ENCODE peak calls at places on chromosomes 7 and 10, in five cellular contexts. One of them, this sample, is unnamed.

GRCh38 chr10:154348-154747 is 19.1 kb downstream of the ZMYND11 start:
- DNase-seq in A549: no peak
- DNase-seq in GM18507: no peak
- DNase-seq in activated CD4-positive, alpha-beta T cell treated with anti-CD3 and anti-CD28 coated beads for 24 hours: no peak
- DNase-seq in HAP-1: no peak
- DNase-seq in this sample: no peak

GRCh38 chr7:105623378-105623777 is 42.1 kb upstream of the EFCAB10 start:
- DNase-seq in A549: no peak
- DNase-seq in GM18507: no peak
- DNase-seq in activated CD4-positive, alpha-beta T cell treated with anti-CD3 and anti-CD28 coated beads for 24 hours: no peak
- DNase-seq in HAP-1: no peak
- DNase-seq in this sample: no peak

GRCh38 chr7:25402528-25402927 is 174.2 kb upstream of the NPVF start:
- DNase-seq in A549: no peak
- DNase-seq in GM18507: no peak
- DNase-seq in activated CD4-positive, alpha-beta T cell treated with anti-CD3 and anti-CD28 coated beads for 24 hours: no peak
- DNase-seq in HAP-1: no peak
- DNase-seq in this sample: no peak

GRCh38 chr10:58140706-58141347 is 126.9 kb downstream of the IPMK start:
- DNase-seq in A549: no peak
- DNase-seq in GM18507: no peak
- DNase-seq in activated CD4-positive, alpha-beta T cell treated with anti-CD3 and anti-CD28 coated beads for 24 hours: no peak
- DNase-seq in HAP-1: no peak
- DNase-seq in this sample: no peak

GRCh38 chr7:159207398-159207797 is 62.7 kb upstream of the VIPR2 start:
- DNase-seq in A549: no peak
- DNase-seq in GM18507: no peak
- DNase-seq in activated CD4-positive, alpha-beta T cell treated with anti-CD3 and anti-CD28 coated beads for 24 hours: no peak
- DNase-seq in HAP-1: no peak
- DNase-seq in this sample: no peak

GRCh38 chr10:60944159-60944909 is at the start of gene RHOBTB1:
- DNase-seq in A549: peak
- DNase-seq in GM18507: no peak
- DNase-seq in activated CD4-positive, alpha-beta T cell treated with anti-CD3 and anti-CD28 coated beads for 24 hours: no peak
- DNase-seq in HAP-1: peak
- DNase-seq in this sample: peak

GRCh38 chr7:57181281-57181680 is 49.0 kb upstream of the ZNF479 start:
- DNase-seq in A549: no peak
- DNase-seq in GM18507: no peak
- DNase-seq in activated CD4-positive, alpha-beta T cell treated with anti-CD3 and anti-CD28 coated beads for 24 hours: no peak
- DNase-seq in HAP-1: no peak
- DNase-seq in this sample: no peak

GRCh38 chr10:75972494-75973276 is 541.3 kb downstream of the LRMDA start:
- DNase-seq in A549: no peak
- DNase-seq in GM18507: no peak
- DNase-seq in activated CD4-positive, alpha-beta T cell treated with anti-CD3 and anti-CD28 coated beads for 24 hours: no peak
- DNase-seq in HAP-1: no peak
- DNase-seq in this sample: no peak

GRCh38 chr7:27110163-27110976 is 7.9 kb upstream of the HOXA2 start:
- DNase-seq in A549: no peak
- DNase-seq in GM18507: no peak
- DNase-seq in activated CD4-positive, alpha-beta T cell treated with anti-CD3 and anti-CD28 coated beads for 24 hours: no peak
- DNase-seq in HAP-1: no peak
- DNase-seq in this sample: no peak

GRCh38 chr10:93438796-93439253 is 43.3 kb downstream of the MYOF start:
- DNase-seq in A549: no peak
- DNase-seq in GM18507: no peak
- DNase-seq in activated CD4-positive, alpha-beta T cell treated with anti-CD3 and anti-CD28 coated beads for 24 hours: no peak
- DNase-seq in HAP-1: peak
- DNase-seq in this sample: no peak

GRCh38 chr7:71982847-71983246 is 429.3 kb downstream of the CALN1 start:
- DNase-seq in A549: no peak
- DNase-seq in GM18507: no peak
- DNase-seq in activated CD4-positive, alpha-beta T cell treated with anti-CD3 and anti-CD28 coated beads for 24 hours: no peak
- DNase-seq in HAP-1: no peak
- DNase-seq in this sample: no peak

GRCh38 chr7:29342761-29343160 is 148.2 kb downstream of the CHN2 start:
- DNase-seq in A549: no peak
- DNase-seq in GM18507: no peak
- DNase-seq in activated CD4-positive, alpha-beta T cell treated with anti-CD3 and anti-CD28 coated beads for 24 hours: no peak
- DNase-seq in HAP-1: no peak
- DNase-seq in this sample: no peak

GRCh38 chr10:130439796-130440195 is 303.6 kb downstream of the GLRX3 start:
- DNase-seq in A549: no peak
- DNase-seq in GM18507: no peak
- DNase-seq in activated CD4-positive, alpha-beta T cell treated with anti-CD3 and anti-CD28 coated beads for 24 hours: no peak
- DNase-seq in HAP-1: no peak
- DNase-seq in this sample: no peak

GRCh38 chr10:36703179-36703578 is 422.2 kb upstream of the ANKRD30A start:
- DNase-seq in A549: no peak
- DNase-seq in GM18507: no peak
- DNase-seq in activated CD4-positive, alpha-beta T cell treated with anti-CD3 and anti-CD28 coated beads for 24 hours: no peak
- DNase-seq in HAP-1: no peak
- DNase-seq in this sample: no peak

GRCh38 chr7:87886875-87887274 is 10.6 kb downstream of the DBF4 start:
- DNase-seq in A549: no peak
- DNase-seq in GM18507: no peak
- DNase-seq in activated CD4-positive, alpha-beta T cell treated with anti-CD3 and anti-CD28 coated beads for 24 hours: no peak
- DNase-seq in HAP-1: no peak
- DNase-seq in this sample: no peak

GRCh38 chr7:2601907-2602735 is 29.7 kb upstream of the TTYH3 start:
- DNase-seq in A549: no peak
- DNase-seq in GM18507: no peak
- DNase-seq in activated CD4-positive, alpha-beta T cell treated with anti-CD3 and anti-CD28 coated beads for 24 hours: no peak
- DNase-seq in HAP-1: no peak
- DNase-seq in this sample: no peak

GRCh38 chr7:131164025-131164899 is 163.4 kb upstream of the MKLN1 start:
- DNase-seq in A549: peak
- DNase-seq in GM18507: no peak
- DNase-seq in activated CD4-positive, alpha-beta T cell treated with anti-CD3 and anti-CD28 coated beads for 24 hours: no peak
- DNase-seq in HAP-1: no peak
- DNase-seq in this sample: no peak

GRCh38 chr10:75407296-75407715 is 5.7 kb upstream of the ZNF503 start:
- DNase-seq in A549: no peak
- DNase-seq in GM18507: no peak
- DNase-seq in activated CD4-positive, alpha-beta T cell treated with anti-CD3 and anti-CD28 coated beads for 24 hours: no peak
- DNase-seq in HAP-1: no peak
- DNase-seq in this sample: no peak

GRCh38 chr7:117034851-117035462 is 81.7 kb downstream of the ST7 start:
- DNase-seq in A549: no peak
- DNase-seq in GM18507: no peak
- DNase-seq in activated CD4-positive, alpha-beta T cell treated with anti-CD3 and anti-CD28 coated beads for 24 hours: no peak
- DNase-seq in HAP-1: no peak
- DNase-seq in this sample: no peak

GRCh38 chr10:25068152-25069058 is 52.0 kb downstream of the THNSL1 start:
- DNase-seq in A549: no peak
- DNase-seq in GM18507: no peak
- DNase-seq in activated CD4-positive, alpha-beta T cell treated with anti-CD3 and anti-CD28 coated beads for 24 hours: no peak
- DNase-seq in HAP-1: peak
- DNase-seq in this sample: no peak

This sample was measured in frontal cortex.